ENCODE peak calls at places on chromosomes 7 and 10, in nine cellular contexts. S is left ventricle myocardium inferior; R is body of pancreas; E is CD4-positive, alpha-beta T cell; W is prostate gland; K is PC-9; X is AG04450; F is mammary epithelial cell; M is naive thymus-derived CD4-positive, alpha-beta T cell. O is an unnamed sample.

GRCh38 chr10:70267161-70267933 is 16.5 kb downstream of the NPFFR1 start:
- DNase-seq in S (no peak), K (peak), R (peak), E (no peak), M (no peak), X (peak), F (peak), W (no peak), O (no peak)

GRCh38 chr7:128783143-128783799 is 7.7 kb upstream of the OPN1SW start:
- DNase-seq in W (peak), K (no peak), X (peak), E (no peak), M (no peak), S (peak), R (peak), F (peak), O (no peak)

GRCh38 chr7:73560035-73560835 is 2.7 kb upstream of the BCL7B start:
- DNase-seq in S (no peak), R (no peak), M (no peak), K (peak), X (peak), E (no peak), F (peak), W (no peak), O (no peak)

GRCh38 chr10:22662693-22663330 is 51.6 kb downstream of the PIP4K2A start:
- DNase-seq in F (no peak), E (no peak), W (no peak), R (no peak), K (no peak), S (no peak), X (no peak), M (no peak), O (no peak)

GRCh38 chr7:110548372-110548771 is 542.6 kb upstream of the LRRN3 start:
- DNase-seq in K (no peak), W (no peak), E (no peak), S (no peak), M (no peak), R (no peak), X (no peak), F (no peak), O (no peak)

GRCh38 chr7:134865001-134865845 is 85.8 kb downstream of the CALD1 start:
- DNase-seq in X (no peak), K (no peak), M (peak), F (no peak), S (no peak), W (no peak), R (no peak), E (peak), O (no peak)

GRCh38 chr10:52757777-52758176 is 14.8 kb downstream of the MBL2 start:
- DNase-seq in R (no peak), E (no peak), K (no peak), M (no peak), S (no peak), F (no peak), X (no peak), W (no peak), O (no peak)

GRCh38 chr10:130889240-130889639 is 422.3 kb downstream of the TCERG1L start:
- DNase-seq in W (no peak), F (no peak), S (no peak), E (no peak), X (no peak), R (no peak), K (no peak), M (no peak), O (no peak)

GRCh38 chr10:79260803-79261740 is 86.2 kb upstream of the PPIF start:
- DNase-seq in S (no peak), X (peak), K (no peak), M (no peak), R (peak), W (peak), E (no peak), F (no peak), O (no peak)

GRCh38 chr10:46311501-46311951 is 24.7 kb downstream of the ANTXRL start:
- DNase-seq in F (no peak), X (no peak), E (no peak), S (no peak), R (no peak), M (no peak), K (peak), W (no peak), O (no peak)

GRCh38 chr7:148701414-148701813 is 2.7 kb downstream of the CUL1 start:
- DNase-seq in X (no peak), W (no peak), R (no peak), F (no peak), E (no peak), S (no peak), M (no peak), K (no peak), O (no peak)

GRCh38 chr10:50464004-50464409 is 159.7 kb downstream of the SGMS1 start:
- DNase-seq in R (no peak), F (no peak), W (no peak), K (no peak), M (no peak), X (no peak), E (no peak), S (no peak), O (no peak)

GRCh38 chr10:28250782-28251181 is 52.1 kb downstream of the MPP7 start:
- DNase-seq in X (no peak), F (peak), K (no peak), S (no peak), W (no peak), E (no peak), R (no peak), M (no peak), O (no peak)

GRCh38 chr10:68536973-68537372 is 9.7 kb upstream of the SLC25A16 start:
- DNase-seq in F (no peak), X (no peak), W (no peak), E (no peak), M (no peak), K (no peak), S (no peak), R (no peak), O (no peak)

GRCh38 chr7:29192284-29192683 is 2.3 kb upstream of the CHN2 start:
- DNase-seq in M (no peak), K (peak), S (no peak), W (no peak), R (no peak), F (no peak), E (no peak), X (no peak), O (no peak)

GRCh38 chr7:22281481-22281880 is 75.5 kb downstream of the RAPGEF5 start:
- DNase-seq in R (no peak), F (no peak), E (no peak), X (no peak), M (no peak), W (no peak), K (no peak), S (no peak), O (no peak)

GRCh38 chr10:118844731-118845573 is 90.2 kb upstream of the CACUL1 start:
- DNase-seq in W (no peak), R (no peak), S (no peak), X (no peak), K (peak), E (no peak), M (no peak), F (no peak), O (no peak)

GRCh38 chr7:93914581-93915066 is 6.9 kb upstream of the GNG11 start:
- DNase-seq in X (peak), F (peak), W (no peak), S (no peak), R (no peak), M (no peak), E (no peak), K (peak), O (no peak)

GRCh38 chr7:90766814-90767564 is 170.9 kb downstream of the CDK14 start:
- DNase-seq in F (peak), W (peak), R (peak), X (peak), M (no peak), E (no peak), S (peak), K (no peak), O (no peak)

GRCh38 chr10:132710036-132710686 is 75.8 kb downstream of the NKX6-2 start:
- DNase-seq in F (no peak), S (peak), X (no peak), K (no peak), E (peak), M (no peak), R (no peak), W (no peak), O (no peak)

GRCh38 chr10:104123397-104123796 is 1.4 kb downstream of the SFR1 start:
- DNase-seq in S (no peak), W (no peak), M (no peak), E (no peak), K (no peak), F (peak), R (no peak), X (no peak), O (no peak)

GRCh38 chr10:59126992-59127391 is 49.5 kb upstream of the PHYHIPL start:
- DNase-seq in K (no peak), S (no peak), W (no peak), R (no peak), X (no peak), F (peak), M (no peak), E (no peak), O (no peak)

GRCh38 chr7:94630855-94631254 is 25.1 kb downstream of the SGCE start:
- DNase-seq in K (no peak), S (no peak), W (no peak), F (no peak), R (no peak), E (no peak), X (no peak), M (no peak), O (no peak)

GRCh38 chr7:100190059-100190711 is 12.5 kb downstream of the STAG3 start:
- DNase-seq in X (peak), S (no peak), E (no peak), W (no peak), R (no peak), F (peak), K (no peak), M (no peak), O (no peak)

GRCh38 chr7:122362473-122362872 is 57.9 kb upstream of the FEZF1 start:
- DNase-seq in F (no peak), M (no peak), E (no peak), W (no peak), X (no peak), K (no peak), R (no peak), S (no peak), O (no peak)
- H3K27ac ChIP-seq in F (no peak), M (no peak), E (no peak), W (no peak), X (no peak), K (no peak), R (no peak), S (no peak), O (no peak)

DNA sequence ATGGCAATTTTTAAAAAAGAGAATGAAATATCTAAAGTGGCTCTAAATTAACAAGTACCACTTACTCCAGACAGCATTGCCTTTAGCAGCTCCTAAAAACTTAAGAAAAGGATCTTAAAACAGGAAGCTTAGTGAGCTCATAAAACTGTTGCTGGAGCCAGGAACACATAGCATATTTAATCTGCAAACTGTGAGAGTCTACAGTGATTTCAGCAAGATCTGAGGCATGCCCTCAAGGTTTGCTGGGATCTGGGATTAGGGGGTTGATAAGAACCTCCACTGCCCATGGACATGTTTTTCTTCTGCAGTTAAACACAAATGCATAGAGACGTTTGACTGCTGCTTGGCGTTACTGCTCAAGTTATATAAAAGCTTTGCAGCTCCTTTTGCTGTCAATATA is 3.8 kb downstream of the GLI3 start:
- DNase-seq in E (no peak), X (no peak), F (peak), R (no peak), K (no peak), M (no peak), W (no peak), S (no peak), O (no peak)
- H3K27ac ChIP-seq in E (no peak), X (no peak), F (peak), R (no peak), K (no peak), M (no peak), W (no peak), S (no peak), O (no peak)

GRCh38 chr7:1725766-1726630 is 55.9 kb downstream of the ELFN1 start:
- DNase-seq in M (no peak), K (no peak), F (no peak), W (no peak), X (no peak), R (no peak), E (no peak), S (peak), O (no peak)
- H3K27ac ChIP-seq in M (no peak), K (no peak), F (no peak), W (no peak), X (no peak), R (no peak), E (no peak), S (peak), O (no peak)

DNA sequence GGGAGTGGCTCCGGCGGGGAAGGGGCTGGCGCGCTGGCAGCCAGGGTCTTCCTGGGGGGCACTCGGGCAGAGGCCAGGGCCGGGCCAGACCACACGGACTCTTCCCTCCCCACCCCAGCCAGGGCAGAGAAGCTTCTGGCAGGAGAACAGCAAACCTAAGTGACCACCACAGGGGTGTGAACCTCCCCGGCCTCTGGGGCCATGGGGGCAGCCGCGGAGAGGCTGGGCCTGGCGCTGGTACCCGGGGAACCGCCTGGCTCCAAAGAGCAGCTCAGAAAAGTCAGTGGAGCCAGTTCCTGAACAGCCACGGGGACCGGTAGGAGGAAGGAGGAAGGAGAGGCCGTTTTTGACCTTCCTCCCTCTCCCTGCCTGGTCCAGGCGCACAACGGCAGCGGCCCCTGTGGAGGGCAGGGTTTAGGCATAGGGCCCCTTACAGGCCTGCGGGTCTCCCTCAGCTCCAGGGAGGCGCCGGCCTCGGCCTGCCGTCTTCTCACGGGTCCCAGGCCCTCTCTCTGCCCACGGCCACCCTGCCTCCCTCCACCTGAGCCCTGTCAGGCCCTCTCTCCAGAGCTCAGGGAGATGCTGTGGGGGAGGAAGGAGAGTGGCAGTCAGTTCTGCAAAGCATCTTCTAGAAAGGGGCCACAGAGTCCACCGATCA is 51.8 kb downstream of the TMEM209 start:
- DNase-seq in K (no peak), F (no peak), S (no peak), W (no peak), E (no peak), M (no peak), X (no peak), R (no peak), O (no peak)
- H3K27ac ChIP-seq in K (no peak), F (no peak), S (no peak), W (no peak), E (no peak), M (no peak), X (no peak), R (peak), O (no peak)

O was measured in CD8-positive, alpha-beta T cell.